ENCODE peak calls at places on chromosomes 16 and 17, in nine cellular contexts. One of them, this sample, is unnamed.
A peak's percentile ranks its signal among the peaks of the same experiment; 100 is the strongest.

GRCh38 chr17:63993368-63993990 is 4.7 kb upstream of the PRR29 start:
- DNase-seq in endothelial cell of umbilical vein: no peak
- DNase-seq in stomach: no peak
- DNase-seq in HCT116: no peak
- DNase-seq in K562: no peak
- DNase-seq in breast epithelium: peak; percentile 50
- DNase-seq in sigmoid colon: peak; percentile 43
- DNase-seq in SK-N-SH: peak; percentile 19
- DNase-seq in Panc1: no peak
- DNase-seq in this sample: no peak

GRCh38 chr16:48112603-48113400 is 43.0 kb downstream of the ABCC12 start:
- DNase-seq in breast epithelium: no peak
- DNase-seq in SK-N-SH: peak; percentile 60
- DNase-seq in stomach: peak; percentile 59
- DNase-seq in Panc1: no peak
- DNase-seq in K562: no peak
- DNase-seq in HCT116: no peak
- DNase-seq in sigmoid colon: no peak
- DNase-seq in endothelial cell of umbilical vein: no peak
- DNase-seq in this sample: no peak

GRCh38 chr17:59435238-59435637 is 103.8 kb downstream of the YPEL2 start:
- DNase-seq in K562: no peak
- DNase-seq in endothelial cell of umbilical vein: peak; percentile 82
- DNase-seq in HCT116: no peak
- DNase-seq in sigmoid colon: no peak
- DNase-seq in Panc1: no peak
- DNase-seq in SK-N-SH: no peak
- DNase-seq in breast epithelium: no peak
- DNase-seq in stomach: no peak
- DNase-seq in this sample: no peak

GRCh38 chr17:81044764-81045589 is 10.0 kb downstream of the BAIAP2 start:
- DNase-seq in HCT116: no peak
- DNase-seq in breast epithelium: peak; percentile 93
- DNase-seq in SK-N-SH: peak; percentile 88
- DNase-seq in endothelial cell of umbilical vein: peak; percentile 85
- DNase-seq in stomach: peak; percentile 69
- DNase-seq in Panc1: no peak
- DNase-seq in sigmoid colon: peak; percentile 95
- DNase-seq in K562: no peak
- DNase-seq in this sample: peak; percentile 76

GRCh38 chr16:22317625-22318024 is 20.4 kb downstream of the POLR3E start:
- DNase-seq in Panc1: no peak
- DNase-seq in HCT116: no peak
- DNase-seq in K562: no peak
- DNase-seq in endothelial cell of umbilical vein: no peak
- DNase-seq in stomach: no peak
- DNase-seq in sigmoid colon: no peak
- DNase-seq in breast epithelium: no peak
- DNase-seq in SK-N-SH: no peak
- DNase-seq in this sample: no peak

GRCh38 chr17:57545836-57546305 is 199.2 kb downstream of the CCDC182 start:
- DNase-seq in stomach: no peak
- DNase-seq in breast epithelium: no peak
- DNase-seq in HCT116: no peak
- DNase-seq in endothelial cell of umbilical vein: no peak
- DNase-seq in SK-N-SH: peak; percentile 84
- DNase-seq in sigmoid colon: no peak
- DNase-seq in Panc1: no peak
- DNase-seq in K562: no peak
- DNase-seq in this sample: no peak

GRCh38 chr17:81219476-81220180 is 3.1 kb downstream of the CEP131 start:
- DNase-seq in stomach: no peak
- DNase-seq in endothelial cell of umbilical vein: no peak
- DNase-seq in SK-N-SH: no peak
- DNase-seq in Panc1: no peak
- DNase-seq in HCT116: no peak
- DNase-seq in breast epithelium: no peak
- DNase-seq in sigmoid colon: no peak
- DNase-seq in K562: no peak
- DNase-seq in this sample: no peak

GRCh38 chr16:87052506-87052905 is 264.7 kb downstream of the C16orf95 start:
- DNase-seq in Panc1: no peak
- DNase-seq in breast epithelium: no peak
- DNase-seq in sigmoid colon: no peak
- DNase-seq in SK-N-SH: no peak
- DNase-seq in stomach: no peak
- DNase-seq in HCT116: no peak
- DNase-seq in K562: no peak
- DNase-seq in endothelial cell of umbilical vein: peak; percentile 78
- DNase-seq in this sample: no peak

GRCh38 chr17:14595656-14596055 is 294.8 kb downstream of the HS3ST3B1 start:
- DNase-seq in stomach: no peak
- DNase-seq in K562: no peak
- DNase-seq in breast epithelium: no peak
- DNase-seq in SK-N-SH: no peak
- DNase-seq in sigmoid colon: no peak
- DNase-seq in endothelial cell of umbilical vein: no peak
- DNase-seq in HCT116: no peak
- DNase-seq in Panc1: no peak
- DNase-seq in this sample: no peak

GRCh38 chr17:75270218-75270965 is 639 bp downstream of the MIF4GD start:
- DNase-seq in Panc1: peak; percentile 35
- DNase-seq in breast epithelium: peak; percentile 63
- DNase-seq in endothelial cell of umbilical vein: peak; percentile 76
- DNase-seq in HCT116: peak; percentile 69
- DNase-seq in sigmoid colon: peak; percentile 88
- DNase-seq in stomach: peak; percentile 66
- DNase-seq in K562: peak; percentile 81
- DNase-seq in SK-N-SH: peak; percentile 92
- DNase-seq in this sample: peak; percentile 78

GRCh38 chr17:56570199-56570598 is 23.3 kb upstream of the NOG start:
- DNase-seq in Panc1: no peak
- DNase-seq in endothelial cell of umbilical vein: no peak
- DNase-seq in breast epithelium: no peak
- DNase-seq in K562: no peak
- DNase-seq in sigmoid colon: no peak
- DNase-seq in HCT116: no peak
- DNase-seq in SK-N-SH: no peak
- DNase-seq in stomach: no peak
- DNase-seq in this sample: no peak

GRCh38 chr16:82317411-82318168 is 147.6 kb upstream of the MPHOSPH6 start:
- DNase-seq in stomach: peak; percentile 37
- DNase-seq in endothelial cell of umbilical vein: no peak
- DNase-seq in HCT116: no peak
- DNase-seq in Panc1: no peak
- DNase-seq in sigmoid colon: no peak
- DNase-seq in K562: no peak
- DNase-seq in breast epithelium: no peak
- DNase-seq in SK-N-SH: no peak
- DNase-seq in this sample: no peak

GRCh38 chr16:67394271-67395104 is 1.2 kb upstream of the TPPP3 start:
- DNase-seq in stomach: no peak
- DNase-seq in SK-N-SH: no peak
- DNase-seq in endothelial cell of umbilical vein: no peak
- DNase-seq in breast epithelium: no peak
- DNase-seq in HCT116: no peak
- DNase-seq in K562: no peak
- DNase-seq in sigmoid colon: peak; percentile 70
- DNase-seq in Panc1: no peak
- DNase-seq in this sample: no peak

GRCh38 chr17:80261159-80261894 is 675 bp downstream of the RNF213 start:
- DNase-seq in HCT116: no peak
- DNase-seq in breast epithelium: peak; percentile 67
- DNase-seq in endothelial cell of umbilical vein: peak; percentile 60
- DNase-seq in sigmoid colon: peak; percentile 78
- DNase-seq in SK-N-SH: peak; percentile 75
- DNase-seq in stomach: peak; percentile 49
- DNase-seq in K562: peak; percentile 34
- DNase-seq in Panc1: no peak
- DNase-seq in this sample: peak; percentile 62

GRCh38 chr17:49409066-49409465 is 5.6 kb downstream of the PHB1 start:
- DNase-seq in sigmoid colon: peak; percentile 48
- DNase-seq in breast epithelium: no peak
- DNase-seq in HCT116: no peak
- DNase-seq in stomach: peak; percentile 35
- DNase-seq in SK-N-SH: no peak
- DNase-seq in endothelial cell of umbilical vein: no peak
- DNase-seq in Panc1: no peak
- DNase-seq in K562: no peak
- DNase-seq in this sample: peak; percentile 71

GRCh38 chr17:35163886-35164285 is 16.3 kb downstream of the UNC45B start:
- DNase-seq in HCT116: no peak
- DNase-seq in endothelial cell of umbilical vein: no peak
- DNase-seq in sigmoid colon: peak; percentile 50
- DNase-seq in stomach: no peak
- DNase-seq in Panc1: no peak
- DNase-seq in SK-N-SH: no peak
- DNase-seq in K562: no peak
- DNase-seq in breast epithelium: no peak
- DNase-seq in this sample: no peak

GRCh38 chr16:79687249-79687768 is 86.8 kb upstream of the MAF start:
- DNase-seq in stomach: no peak
- DNase-seq in sigmoid colon: no peak
- DNase-seq in Panc1: no peak
- DNase-seq in HCT116: no peak
- DNase-seq in SK-N-SH: no peak
- DNase-seq in endothelial cell of umbilical vein: no peak
- DNase-seq in K562: no peak
- DNase-seq in breast epithelium: no peak
- DNase-seq in this sample: no peak

DNA sequence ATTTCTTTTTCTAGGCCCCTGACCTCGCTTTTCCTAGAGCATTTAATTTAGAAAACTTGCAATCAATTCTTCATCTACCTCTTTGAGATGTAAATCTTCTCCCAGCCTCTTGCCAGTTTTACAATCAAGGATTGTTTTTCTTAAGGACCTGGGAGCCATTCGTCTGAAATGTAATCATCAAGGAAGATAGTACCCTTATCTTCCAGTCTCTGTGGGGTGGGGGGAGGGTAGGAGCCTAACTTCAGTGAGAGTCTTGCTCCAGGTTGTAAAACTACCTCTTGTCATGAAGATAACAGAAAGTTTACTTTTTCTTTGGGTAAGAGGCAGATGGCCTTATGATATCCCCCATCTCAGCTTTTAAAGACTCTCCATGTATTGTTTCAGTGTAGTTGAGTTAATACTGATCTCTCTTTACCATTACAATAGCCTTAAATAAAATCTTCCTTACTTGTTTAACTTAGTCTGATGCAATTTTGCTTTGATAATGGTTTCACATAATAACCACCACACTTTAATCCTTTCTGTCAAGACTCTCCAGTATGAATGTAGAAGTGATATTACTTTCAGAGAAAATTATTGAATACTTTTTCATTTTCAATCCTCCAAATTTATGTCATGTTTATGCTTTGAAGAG is 110.2 kb upstream of the CPHXL start:
- DNase-seq in stomach: no peak
- DNase-seq in K562: no peak
- DNase-seq in endothelial cell of umbilical vein: no peak
- DNase-seq in SK-N-SH: no peak
- DNase-seq in breast epithelium: no peak
- DNase-seq in HCT116: no peak
- DNase-seq in Panc1: no peak
- DNase-seq in sigmoid colon: no peak
- DNase-seq in this sample: no peak
- TF ChIP-seq POLR2AphosphoS5 in stomach: no peak
- TF ChIP-seq POLR2AphosphoS5 in K562: no peak
- TF ChIP-seq POLR2AphosphoS5 in endothelial cell of umbilical vein: no peak
- TF ChIP-seq POLR2AphosphoS5 in SK-N-SH: no peak
- TF ChIP-seq POLR2AphosphoS5 in breast epithelium: no peak
- TF ChIP-seq POLR2AphosphoS5 in HCT116: no peak
- TF ChIP-seq POLR2AphosphoS5 in Panc1: no peak
- TF ChIP-seq POLR2AphosphoS5 in sigmoid colon: no peak
- TF ChIP-seq POLR2AphosphoS5 in this sample: no peak

GRCh38 chr17:79220715-79221291 is 146.2 kb downstream of the ENGASE start:
- DNase-seq in sigmoid colon: no peak
- DNase-seq in SK-N-SH: no peak
- DNase-seq in Panc1: no peak
- DNase-seq in K562: peak; percentile 48
- DNase-seq in endothelial cell of umbilical vein: no peak
- DNase-seq in breast epithelium: no peak
- DNase-seq in HCT116: no peak
- DNase-seq in stomach: no peak
- DNase-seq in this sample: no peak
- H3K27me3 ChIP-seq in sigmoid colon: no peaks in the 10 kb centered on the region
- H3K27me3 ChIP-seq in SK-N-SH: peaks cover 9% of the 10 kb centered on the region
- H3K27me3 ChIP-seq in Panc1: peaks cover 14% of the 10 kb centered on the region
- H3K27me3 ChIP-seq in K562: peaks cover 2% of the 10 kb centered on the region
- H3K27me3 ChIP-seq in endothelial cell of umbilical vein: peaks cover 3% of the 10 kb centered on the region
- H3K27me3 ChIP-seq in breast epithelium: peaks cover 100% of the 10 kb centered on the region
- H3K27me3 ChIP-seq in HCT116: peaks cover 41% of the 10 kb centered on the region
- H3K27me3 ChIP-seq in stomach: peaks cover 98% of the 10 kb centered on the region
- H3K27me3 ChIP-seq in this sample: peaks cover 68% of the 10 kb centered on the region

GRCh38 chr16:1746693-1747195 is 24.6 kb downstream of the NME3 start:
- DNase-seq in endothelial cell of umbilical vein: no peak
- DNase-seq in sigmoid colon: no peak
- DNase-seq in SK-N-SH: no peak
- DNase-seq in HCT116: no peak
- DNase-seq in stomach: no peak
- DNase-seq in breast epithelium: no peak
- DNase-seq in Panc1: no peak
- DNase-seq in K562: no peak
- DNase-seq in this sample: no peak
- H3K4me3 ChIP-seq in endothelial cell of umbilical vein: no peak overlapping the region
- H3K4me3 ChIP-seq in sigmoid colon: no peak overlapping the region
- H3K4me3 ChIP-seq in SK-N-SH: no peak overlapping the region
- H3K4me3 ChIP-seq in HCT116: no peak overlapping the region
- H3K4me3 ChIP-seq in stomach: no peak overlapping the region
- H3K4me3 ChIP-seq in breast epithelium: no peak overlapping the region
- H3K4me3 ChIP-seq in Panc1: no peak overlapping the region
- H3K4me3 ChIP-seq in K562: no peak overlapping the region
- H3K4me3 ChIP-seq in this sample: no peak overlapping the region

GRCh38 chr17:50547736-50548083 is 736 bp downstream of the SPATA20 start:
- DNase-seq in HCT116: no peak
- DNase-seq in stomach: peak; percentile 49
- DNase-seq in endothelial cell of umbilical vein: no peak
- DNase-seq in K562: no peak
- DNase-seq in sigmoid colon: no peak
- DNase-seq in Panc1: no peak
- DNase-seq in SK-N-SH: no peak
- DNase-seq in breast epithelium: no peak
- DNase-seq in this sample: peak; percentile 69

GRCh38 chr17:50546701-50547034 is 306 bp upstream of the SPATA20 start:
- DNase-seq in SK-N-SH: no peak
- DNase-seq in Panc1: no peak
- DNase-seq in breast epithelium: no peak
- DNase-seq in K562: no peak
- DNase-seq in stomach: no peak
- DNase-seq in HCT116: no peak
- DNase-seq in endothelial cell of umbilical vein: no peak
- DNase-seq in sigmoid colon: no peak
- DNase-seq in this sample: no peak

GRCh38 chr17:50548831-50549230 is 1.9 kb downstream of the SPATA20 start:
- DNase-seq in breast epithelium: no peak
- DNase-seq in stomach: no peak
- DNase-seq in SK-N-SH: no peak
- DNase-seq in Panc1: no peak
- DNase-seq in endothelial cell of umbilical vein: no peak
- DNase-seq in HCT116: no peak
- DNase-seq in K562: no peak
- DNase-seq in sigmoid colon: no peak
- DNase-seq in this sample: no peak

GRCh38 chr17:50545306-50545705 is 1.7 kb upstream of the SPATA20 start:
- DNase-seq in SK-N-SH: no peak
- DNase-seq in HCT116: no peak
- DNase-seq in breast epithelium: no peak
- DNase-seq in sigmoid colon: no peak
- DNase-seq in K562: no peak
- DNase-seq in endothelial cell of umbilical vein: no peak
- DNase-seq in stomach: no peak
- DNase-seq in Panc1: no peak
- DNase-seq in this sample: peak; percentile 71

GRCh38 chr17:50547035-50547735 is at the start of gene SPATA20:
- DNase-seq in sigmoid colon: peak; percentile 97
- DNase-seq in HCT116: peak; percentile 80
- DNase-seq in Panc1: peak; percentile 61
- DNase-seq in endothelial cell of umbilical vein: peak; percentile 84
- DNase-seq in K562: peak; percentile 84
- DNase-seq in SK-N-SH: peak; percentile 99
- DNase-seq in stomach: peak; percentile 95
- DNase-seq in breast epithelium: peak; percentile 93
- DNase-seq in this sample: peak; percentile 95
- TF ChIP-seq POLR2AphosphoS5 in sigmoid colon: peak; percentile 82
- TF ChIP-seq POLR2AphosphoS5 in HCT116: peak; percentile 95
- TF ChIP-seq POLR2AphosphoS5 in Panc1: peak; percentile 58
- TF ChIP-seq POLR2AphosphoS5 in endothelial cell of umbilical vein: peak; percentile 84
- TF ChIP-seq POLR2AphosphoS5 in K562: no peak
- TF ChIP-seq POLR2AphosphoS5 in SK-N-SH: peak; percentile 94
- TF ChIP-seq POLR2AphosphoS5 in stomach: peak; percentile 75
- TF ChIP-seq POLR2AphosphoS5 in breast epithelium: peak; percentile 53
- TF ChIP-seq POLR2AphosphoS5 in this sample: peak; percentile 64